ENCODE peak calls at places on chromosomes 7 and 10, in five cellular contexts. D is suprapubic skin, O is lung, Y is nephron progenitor cell, W is WTC11. H is an unnamed sample.

GRCh38 chr7:30433082-30433481 is 45.5 kb downstream of the NOD1 start:
- DNase-seq in O (peak), Y (no peak), D (no peak), W (peak), H (no peak)

GRCh38 chr7:126819197-126819484 is 433.6 kb downstream of the GRM8 start:
- DNase-seq in O (no peak), Y (no peak), D (no peak), W (no peak), H (no peak)

GRCh38 chr7:2775785-2776184 is 68.3 kb downstream of the GNA12 start:
- DNase-seq in W (no peak), O (no peak), D (no peak), Y (no peak), H (no peak)

GRCh38 chr10:11899067-11899876 is 76.1 kb downstream of the PROSER2 start:
- DNase-seq in W (no peak), Y (no peak), D (no peak), O (no peak), H (no peak)

GRCh38 chr10:13613519-13613918 is 26.8 kb downstream of the PRPF18 start:
- DNase-seq in Y (no peak), D (no peak), W (no peak), O (no peak), H (no peak)

GRCh38 chr7:108109216-108109908 is 20.8 kb downstream of the LAMB4 start:
- DNase-seq in D (no peak), O (no peak), Y (no peak), W (no peak), H (no peak)

GRCh38 chr10:97270523-97271154 is 21.8 kb downstream of the ARHGAP19 start:
- DNase-seq in Y (no peak), O (no peak), D (no peak), W (no peak), H (no peak)

GRCh38 chr7:66142996-66143395 is 28.3 kb downstream of the CRCP start:
- DNase-seq in O (no peak), Y (no peak), W (no peak), D (no peak), H (no peak)

GRCh38 chr7:87179180-87179579 is 26.9 kb downstream of the DMTF1 start:
- DNase-seq in W (no peak), Y (no peak), O (no peak), D (no peak), H (no peak)

GRCh38 chr10:101223274-101224059 is 5.8 kb downstream of the LBX1 start:
- DNase-seq in O (no peak), D (no peak), Y (peak), W (no peak), H (no peak)

GRCh38 chr10:71187600-71187999 is 24.8 kb upstream of the UNC5B start:
- DNase-seq in Y (no peak), W (no peak), O (no peak), D (no peak), H (no peak)

GRCh38 chr7:40646717-40647116 is 511.9 kb downstream of the SUGCT start:
- DNase-seq in Y (no peak), O (no peak), W (no peak), D (no peak), H (no peak)

GRCh38 chr7:67137464-67137863 is 140.8 kb downstream of the TYW1 start:
- DNase-seq in Y (no peak), D (no peak), W (no peak), O (no peak), H (no peak)

GRCh38 chr7:130971297-130971696 is 237.3 kb upstream of the KLF14 start:
- DNase-seq in D (no peak), Y (no peak), O (no peak), W (no peak), H (no peak)

GRCh38 chr10:91642831-91643692 is 10.2 kb upstream of the PPP1R3C start:
- DNase-seq in D (no peak), O (no peak), Y (no peak), W (no peak), H (no peak)

GRCh38 chr10:101162677-101163076 is 31.6 kb downstream of the TLX1 start:
- DNase-seq in Y (no peak), D (no peak), W (no peak), O (no peak), H (no peak)

GRCh38 chr7:17462059-17462695 is 163.7 kb downstream of the AHR start:
- DNase-seq in W (no peak), O (no peak), D (no peak), Y (no peak), H (no peak)

GRCh38 chr7:4343272-4344000 is 338.7 kb upstream of the FOXK1 start:
- DNase-seq in O (no peak), D (no peak), W (no peak), Y (no peak), H (no peak)

GRCh38 chr7:123099712-123100111 is 100.1 kb downstream of the SLC13A1 start:
- DNase-seq in W (no peak), O (no peak), D (no peak), Y (no peak), H (no peak)

GRCh38 chr7:33250421-33250827 is 121.1 kb downstream of the BBS9 start:
- DNase-seq in D (no peak), Y (no peak), O (no peak), W (no peak), H (no peak)

GRCh38 chr7:99984593-99984992 is 8.8 kb upstream of the AZGP1 start:
- DNase-seq in O (no peak), W (no peak), D (no peak), Y (no peak), H (no peak)

GRCh38 chr10:86310291-86310690 is 56.3 kb downstream of the GRID1 start:
- DNase-seq in O (no peak), W (no peak), Y (no peak), D (no peak), H (no peak)

GRCh38 chr7:18685961-18686360 is 190.4 kb downstream of the HDAC9 start:
- DNase-seq in D (no peak), O (no peak), W (no peak), Y (no peak), H (no peak)

GRCh38 chr10:52226448-52226847 is 87.6 kb upstream of the DKK1 start:
- DNase-seq in W (no peak), O (no peak), D (no peak), Y (no peak), H (no peak)

GRCh38 chr10:125409756-125410155 is 249.4 kb upstream of the CTBP2 start:
- DNase-seq in W (no peak), Y (no peak), D (no peak), O (no peak), H (no peak)

GRCh38 chr7:124671976-124672375 is 93.6 kb downstream of the GPR37 start:
- DNase-seq in O (no peak), Y (no peak), D (no peak), W (no peak), H (no peak)

GRCh38 chr7:43621729-43622448 is 39.0 kb downstream of the STK17A start:
- DNase-seq in O (no peak), D (no peak), Y (no peak), W (no peak), H (no peak)

GRCh38 chr10:20058135-20058534 is 241.9 kb downstream of the PLXDC2 start:
- DNase-seq in O (no peak), D (no peak), Y (no peak), W (no peak), H (no peak)

GRCh38 chr10:77605466-77605865 is 32.1 kb downstream of the KCNMA1 start:
- DNase-seq in Y (no peak), O (no peak), D (no peak), W (peak), H (no peak)

GRCh38 chr10:96935148-96935547 is 103.0 kb downstream of the LCOR start:
- DNase-seq in W (no peak), Y (no peak), O (no peak), D (no peak), H (no peak)

GRCh38 chr7:37230221-37230620 is 218.4 kb downstream of the ELMO1 start:
- DNase-seq in W (no peak), Y (no peak), O (no peak), D (no peak), H (no peak)

GRCh38 chr7:82778021-82778420 is 334.4 kb upstream of the CACNA2D1 start:
- DNase-seq in Y (no peak), W (no peak), D (no peak), O (no peak), H (no peak)

GRCh38 chr10:69473304-69473985 is 22.2 kb downstream of the TSPAN15 start:
- DNase-seq in O (no peak), D (no peak), W (no peak), Y (no peak), H (no peak)

GRCh38 chr7:78172138-78172887 is 373.7 kb downstream of the PHTF2 start:
- DNase-seq in W (no peak), D (no peak), O (no peak), Y (no peak), H (no peak)

GRCh38 chr7:41886906-41887311 is 184.0 kb upstream of the INHBA start:
- DNase-seq in D (peak), Y (no peak), W (no peak), O (peak), H (no peak)

GRCh38 chr7:123682690-123683089 is 27.0 kb downstream of the LMOD2 start:
- DNase-seq in W (no peak), D (no peak), Y (no peak), O (no peak), H (no peak)

DNA sequence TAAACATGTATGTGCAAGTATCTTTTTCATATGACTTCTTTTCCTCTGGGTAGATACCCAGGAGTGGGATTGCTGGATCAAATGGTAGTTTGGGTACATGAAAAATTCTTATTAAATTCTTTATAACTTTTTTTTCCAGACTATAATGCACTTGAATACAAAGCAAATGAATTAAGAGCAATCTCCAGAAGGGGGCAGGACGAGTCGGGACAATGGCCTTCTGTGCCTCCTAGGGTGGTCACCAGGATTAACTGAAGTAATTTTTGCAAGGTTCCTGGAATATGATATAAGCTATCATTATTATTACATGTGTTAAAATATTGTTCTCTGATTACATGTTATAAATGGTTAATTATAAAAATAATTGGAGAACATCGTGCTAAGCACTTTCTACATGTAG is 127.2 kb downstream of the PPP1R17 start:
- DNase-seq in O (no peak), W (peak), Y (no peak), D (no peak), H (no peak)
- TF ChIP-seq CTCF in O (no peak), W (no peak), Y (peak), D (no peak), H (no peak)

GRCh38 chr10:103916901-103917300 is 1.1 kb downstream of the STN1 start:
- DNase-seq in Y (no peak), W (no peak), O (no peak), D (no peak), H (no peak)

GRCh38 chr10:103916254-103916653 is 1.7 kb downstream of the STN1 start:
- DNase-seq in Y (no peak), D (no peak), O (no peak), W (no peak), H (no peak)

GRCh38 chr10:103917326-103918052 is 495 bp downstream of the STN1 start:
- DNase-seq in W (peak), Y (peak), O (peak), D (peak), H (peak)

GRCh38 chr10:103919648-103920025 is 1.7 kb upstream of the STN1 start:
- DNase-seq in O (no peak), D (no peak), W (no peak), Y (no peak), H (no peak)

DNA sequence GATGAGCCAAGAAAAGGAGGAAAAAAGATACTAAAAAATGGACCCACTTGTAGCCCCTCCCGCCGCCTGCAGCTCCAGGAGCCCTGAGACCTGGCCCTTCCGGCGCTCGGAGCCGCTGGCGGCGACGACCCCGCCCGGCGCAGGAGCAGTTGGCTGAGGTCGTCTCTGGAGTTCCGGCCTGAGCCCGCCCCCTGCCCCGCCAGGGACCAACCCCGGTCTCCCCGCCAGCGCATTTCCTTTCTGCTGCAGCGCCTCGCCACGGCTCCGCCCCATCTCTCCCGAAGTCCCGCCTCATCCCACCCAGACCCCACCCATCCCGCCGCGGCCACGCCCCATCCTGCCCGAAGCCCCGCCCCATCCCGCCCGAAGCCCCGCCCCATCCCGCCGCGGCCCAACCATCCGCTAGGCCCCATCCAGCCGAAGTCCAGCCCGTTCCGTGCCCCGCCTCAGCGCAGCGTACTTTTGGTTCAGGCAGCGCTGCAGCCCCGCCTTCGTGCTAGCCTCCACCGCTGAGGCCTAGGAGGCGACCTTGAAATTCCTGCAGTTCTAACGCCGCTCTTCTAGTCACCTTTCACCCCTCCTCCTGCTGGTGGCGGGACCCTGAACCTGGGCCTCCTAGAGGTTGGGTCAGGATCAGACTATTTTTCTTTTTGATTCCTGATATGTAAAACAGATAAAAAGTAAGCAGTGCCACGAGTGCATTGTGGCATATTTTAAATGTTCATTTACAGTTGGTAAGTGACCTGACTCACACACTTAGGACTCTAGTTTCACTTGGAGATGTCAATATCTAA is at the start of gene STN1:
- DNase-seq in W (peak), Y (peak), D (peak), O (peak), H (peak)
- TF ChIP-seq CTCF in W (no peak), Y (peak), D (peak), O (no peak), H (no peak)

DNA sequence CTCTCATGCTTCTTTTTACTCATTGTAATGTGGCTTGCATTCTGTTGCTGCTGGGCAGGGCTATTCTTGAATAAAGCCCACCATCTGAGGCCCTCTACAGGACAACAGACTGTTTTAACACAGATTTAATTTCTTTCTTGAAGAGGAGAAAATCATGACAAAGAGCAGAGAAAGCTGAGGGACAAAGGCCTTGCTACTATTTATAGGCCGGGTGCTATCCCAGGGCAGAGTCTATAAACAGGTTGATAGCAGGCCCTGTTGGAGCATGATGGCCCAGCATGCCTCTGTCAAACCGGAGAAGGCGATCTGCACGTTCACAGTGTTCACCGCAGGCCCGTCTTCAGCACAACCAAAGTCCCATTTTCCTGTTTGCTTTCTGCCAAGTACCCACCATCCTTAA is 3.0 kb downstream of the VIPR2 start:
- DNase-seq in W (no peak), D (no peak), Y (no peak), O (no peak), H (no peak)
- TF ChIP-seq CTCF in W (no peak), D (no peak), Y (no peak), O (no peak), H (no peak)

GRCh38 chr10:131569851-131570715 is 258.6 kb upstream of the TCERG1L start:
- DNase-seq in W (peak), D (no peak), O (no peak), Y (peak), H (no peak)
- TF ChIP-seq CTCF in W (peak), D (no peak), O (no peak), Y (peak), H (no peak)